ENCODE peak calls at places on chromosome 3, in five cellular contexts. X is H4; Z is ELR; B is naive thymus-derived CD4-positive, alpha-beta T cell; A is left cardiac atrium. T is an unnamed sample.
A peak's percentile ranks its signal among the peaks of the same experiment; 100 is the strongest.

GRCh38 chr3:135215516-135215915 is 420.5 kb downstream of the EPHB1 start:
- DNase-seq in B (no peak), A (no peak), X (peak; percentile 47), Z (no peak), T (no peak)

GRCh38 chr3:37661615-37662306 is 199.9 kb upstream of the CTDSPL start:
- DNase-seq in B (no peak), Z (no peak), A (no peak), X (no peak), T (no peak)

GRCh38 chr3:141529256-141530132 is 42.7 kb downstream of the RASA2 start:
- DNase-seq in B (no peak), X (no peak), A (no peak), Z (peak; percentile 17), T (no peak)

GRCh38 chr3:186772281-186772885 is 11.0 kb upstream of the EIF4A2 start:
- DNase-seq in X (no peak), Z (no peak), A (no peak), B (peak; percentile 40), T (no peak)

GRCh38 chr3:57927916-57928315 is 80.3 kb upstream of the FLNB start:
- DNase-seq in Z (no peak), A (no peak), X (no peak), B (no peak), T (no peak)

GRCh38 chr3:142279965-142280590 is 54.7 kb upstream of the GK5 start:
- DNase-seq in A (peak; percentile 29), B (peak; percentile 45), Z (peak; percentile 84), X (peak; percentile 86), T (peak; percentile 79)

GRCh38 chr3:130963878-130964277 is 62.7 kb downstream of the ASTE1 start:
- DNase-seq in B (no peak), X (peak; percentile 87), Z (peak; percentile 97), A (no peak), T (no peak)

GRCh38 chr3:62625278-62625677 is 249.9 kb downstream of the CADPS start:
- DNase-seq in A (no peak), X (no peak), B (no peak), Z (no peak), T (no peak)

GRCh38 chr3:196287066-196287404 is 491 bp downstream of the PCYT1A start:
- DNase-seq in X (no peak), Z (peak; percentile 48), B (no peak), A (no peak), T (peak; percentile 15)

GRCh38 chr3:59364471-59364870 is 314.6 kb upstream of the CFAP20DC start:
- DNase-seq in X (no peak), Z (no peak), B (no peak), A (no peak), T (no peak)

GRCh38 chr3:9347887-9348286 is 15.0 kb upstream of the THUMPD3 start:
- DNase-seq in A (no peak), B (no peak), X (no peak), Z (peak; percentile 39), T (no peak)

GRCh38 chr3:385151-385550 is 188.6 kb downstream of the CHL1 start:
- DNase-seq in A (no peak), B (no peak), Z (no peak), X (peak; percentile 20), T (no peak)

GRCh38 chr3:98628317-98628716 is 34.9 kb upstream of the CPOX start:
- DNase-seq in X (no peak), A (no peak), Z (no peak), B (no peak), T (no peak)

GRCh38 chr3:177889158-177889557 is 647.1 kb upstream of the KCNMB2 start:
- DNase-seq in B (no peak), A (no peak), X (no peak), Z (no peak), T (no peak)

GRCh38 chr3:81823882-81824395 is 62.5 kb upstream of the GBE1 start:
- DNase-seq in A (no peak), B (no peak), X (no peak), Z (no peak), T (no peak)

GRCh38 chr3:194928183-194928736 is 242.6 kb downstream of the FAM43A start:
- DNase-seq in B (no peak), X (no peak), Z (peak; percentile 59), A (no peak), T (no peak)

GRCh38 chr3:32392530-32393302 is 1.1 kb downstream of the CMTM7 start:
- DNase-seq in B (no peak), Z (peak; percentile 79), A (peak; percentile 68), X (peak; percentile 19), T (no peak)

GRCh38 chr3:143786229-143787199 is 61.8 kb downstream of the SLC9A9 start:
- DNase-seq in B (no peak), Z (no peak), A (peak; percentile 25), X (no peak), T (no peak)

GRCh38 chr3:89223188-89223587 is 115.8 kb downstream of the EPHA3 start:
- DNase-seq in B (no peak), Z (no peak), X (no peak), A (no peak), T (peak; percentile 35)

GRCh38 chr3:190811775-190812480 is 50.6 kb downstream of the GMNC start:
- DNase-seq in B (no peak), X (peak; percentile 83), Z (peak; percentile 84), A (no peak), T (peak; percentile 37)

GRCh38 chr3:73365756-73366397 is 258.9 kb downstream of the PDZRN3 start:
- DNase-seq in A (peak; percentile 74), Z (no peak), B (no peak), X (peak; percentile 21), T (no peak)

GRCh38 chr3:161474691-161475090 is 21.9 kb upstream of the OTOL1 start:
- DNase-seq in X (no peak), B (no peak), A (no peak), Z (no peak), T (no peak)

GRCh38 chr3:40572588-40572987 is 47.8 kb downstream of the ZNF621 start:
- DNase-seq in X (no peak), Z (no peak), B (no peak), A (no peak), T (no peak)

GRCh38 chr3:197181751-197182150 is 116.7 kb downstream of the DLG1 start:
- DNase-seq in B (no peak), Z (no peak), X (peak; percentile 48), A (peak; percentile 33), T (no peak)

GRCh38 chr3:188583476-188584161 is 429.7 kb downstream of the LPP start:
- DNase-seq in X (no peak), Z (peak; percentile 28), B (no peak), A (no peak), T (no peak)

GRCh38 chr3:129485681-129486056 is 42.8 kb upstream of the RHO start:
- DNase-seq in X (peak; percentile 96), A (peak; percentile 86), B (no peak), Z (peak; percentile 97), T (no peak)

GRCh38 chr3:86774082-86774691 is 216.8 kb downstream of the VGLL3 start:
- DNase-seq in B (no peak), X (peak; percentile 9), A (no peak), Z (peak; percentile 70), T (no peak)

GRCh38 chr3:197297476-197298340 is 704 bp downstream of the DLG1 start:
- DNase-seq in Z (peak; percentile 93), B (peak; percentile 84), X (peak; percentile 88), A (peak; percentile 92), T (peak; percentile 78)

GRCh38 chr3:64932016-64932518 is 244.3 kb upstream of the ADAMTS9 start:
- DNase-seq in A (no peak), B (no peak), X (no peak), Z (no peak), T (no peak)

GRCh38 chr3:47016934-47017435 is 37.5 kb downstream of the NBEAL2 start:
- DNase-seq in B (no peak), A (no peak), X (peak; percentile 68), Z (peak; percentile 90), T (no peak)

GRCh38 chr3:72664576-72664975 is 183.7 kb downstream of the SHQ1 start:
- DNase-seq in X (no peak), A (no peak), Z (no peak), B (no peak), T (no peak)

GRCh38 chr3:58025824-58026579 is 17.8 kb downstream of the FLNB start:
- DNase-seq in Z (no peak), X (peak; percentile 58), A (no peak), B (no peak), T (no peak)

GRCh38 chr3:69058180-69058946 is 6.2 kb upstream of the TMF1 start:
- DNase-seq in A (no peak), Z (no peak), X (no peak), B (peak; percentile 46), T (no peak)

GRCh38 chr3:111087924-111088469 is 16.4 kb downstream of the NECTIN3 start:
- DNase-seq in A (no peak), Z (no peak), X (no peak), B (no peak), T (no peak)

GRCh38 chr3:11543948-11544387 is 99.7 kb downstream of the VGLL4 start:
- DNase-seq in A (no peak), X (no peak), Z (no peak), B (no peak), T (no peak)

T was measured in HEK293T.